ENCODE peak calls at places on chromosome 4, in six cellular contexts. Y is stimulated activated CD4-positive, alpha-beta T cell treated with anti-CD3 and anti-CD28 coated beads, Interleukin-2, amount 100 ng/mL, for 24 hours; H is uterus; B is T-helper 2 cell; E is activated T-helper 1 cell treated with anti-CD3 and anti-CD28 coated beads, Interleukin-2, amount 50 U/mL, for 16 hours; V is AG09319. L is an unnamed sample.

GRCh38 chr4:168630445-168631187 is 133.8 kb downstream of the PALLD start:
- DNase-seq in E (no peak), B (no peak), Y (no peak), V (no peak), H (no peak), L (no peak)

GRCh38 chr4:5611656-5612187 is 96.6 kb downstream of the EVC2 start:
- DNase-seq in H (no peak), Y (no peak), B (no peak), V (no peak), E (no peak), L (no peak)

GRCh38 chr4:139532951-139533350 is 23.1 kb downstream of the SETD7 start:
- DNase-seq in B (no peak), E (no peak), V (no peak), Y (no peak), H (no peak), L (no peak)

GRCh38 chr4:140158234-140159030 is 4.4 kb upstream of the MAML3 start:
- DNase-seq in Y (no peak), H (no peak), E (no peak), V (no peak), B (no peak), L (no peak)

GRCh38 chr4:680565-680930 is 6.2 kb downstream of the MYL5 start:
- DNase-seq in E (no peak), H (no peak), V (no peak), B (no peak), Y (no peak), L (no peak)

GRCh38 chr4:76470064-76470463 is 35.0 kb downstream of the SHROOM3 start:
- DNase-seq in E (no peak), Y (no peak), H (no peak), B (no peak), V (no peak), L (no peak)

GRCh38 chr4:54566608-54567007 is 91.1 kb upstream of the KIT start:
- DNase-seq in E (no peak), V (no peak), Y (no peak), B (no peak), H (no peak), L (no peak)

GRCh38 chr4:3252831-3253641 is 4.1 kb downstream of the MSANTD1 start:
- DNase-seq in V (no peak), B (no peak), E (no peak), Y (no peak), H (no peak), L (no peak)

GRCh38 chr4:13527192-13527982 is 16.9 kb downstream of the NKX3-2 start:
- DNase-seq in V (no peak), H (no peak), E (no peak), B (no peak), Y (no peak), L (no peak)

GRCh38 chr4:156396534-156396933 is 442.9 kb upstream of the CTSO start:
- DNase-seq in H (no peak), B (no peak), V (no peak), E (no peak), Y (no peak), L (no peak)

GRCh38 chr4:19961092-19961491 is 290.6 kb upstream of the SLIT2 start:
- DNase-seq in H (no peak), B (no peak), Y (no peak), E (no peak), V (peak), L (no peak)

GRCh38 chr4:76830612-76831474 is 67.1 kb downstream of the SOWAHB start:
- DNase-seq in V (peak), B (no peak), H (peak), Y (no peak), E (no peak), L (no peak)

GRCh38 chr4:65437102-65437501 is 233.2 kb downstream of the EPHA5 start:
- DNase-seq in Y (no peak), V (no peak), E (no peak), B (no peak), H (no peak), L (no peak)

GRCh38 chr4:168667936-168668335 is 171.1 kb downstream of the PALLD start:
- DNase-seq in V (no peak), E (no peak), Y (no peak), H (no peak), B (no peak), L (no peak)

GRCh38 chr4:99341426-99341825 is 11.1 kb downstream of the ADH1C start:
- DNase-seq in H (no peak), V (no peak), Y (no peak), B (no peak), E (no peak), L (no peak)

GRCh38 chr4:163165217-163166017 is 1.3 kb downstream of the NAF1 start:
- DNase-seq in B (no peak), H (no peak), E (no peak), Y (no peak), V (no peak), L (no peak)

GRCh38 chr4:175806741-175807140 is 5.3 kb downstream of the GPM6A start:
- DNase-seq in H (no peak), B (no peak), Y (no peak), E (no peak), V (no peak), L (no peak)

GRCh38 chr4:176791591-176792347 is 953 bp downstream of the VEGFC start:
- DNase-seq in V (no peak), H (peak), B (no peak), Y (no peak), E (no peak), L (no peak)

GRCh38 chr4:7630559-7631287 is 196.0 kb upstream of the PSAPL1 start:
- DNase-seq in B (no peak), Y (no peak), V (peak), E (no peak), H (peak), L (no peak)

GRCh38 chr4:11073621-11074051 is 355.1 kb downstream of the HS3ST1 start:
- DNase-seq in V (no peak), H (no peak), Y (no peak), E (no peak), B (no peak), L (no peak)

GRCh38 chr4:115424852-115425251 is 311.4 kb upstream of the NDST4 start:
- DNase-seq in E (no peak), Y (no peak), H (no peak), B (no peak), V (no peak), L (no peak)

GRCh38 chr4:101211146-101211553 is 136.2 kb downstream of the PPP3CA start:
- DNase-seq in E (no peak), H (no peak), B (no peak), V (no peak), Y (no peak), L (no peak)

GRCh38 chr4:137213372-137214173 is 318.7 kb downstream of the PCDH18 start:
- DNase-seq in V (no peak), Y (no peak), B (no peak), H (no peak), E (no peak), L (no peak)

GRCh38 chr4:105050896-105051295 is 95.8 kb upstream of the TET2 start:
- DNase-seq in B (no peak), Y (no peak), E (no peak), H (no peak), V (no peak), L (no peak)

GRCh38 chr4:189278559-189279165 is 662.0 kb upstream of the FRG1 start:
- DNase-seq in H (no peak), E (no peak), B (no peak), V (no peak), Y (no peak), L (no peak)

GRCh38 chr4:147136783-147137182 is 191.1 kb upstream of the TTC29 start:
- DNase-seq in V (no peak), H (no peak), E (no peak), B (no peak), Y (no peak), L (no peak)

GRCh38 chr4:94947681-94948108 is 189.9 kb downstream of the BMPR1B start:
- DNase-seq in Y (no peak), V (no peak), H (no peak), B (no peak), E (no peak), L (no peak)

GRCh38 chr4:159434496-159435241 is 331.8 kb downstream of the RAPGEF2 start:
- DNase-seq in H (no peak), V (no peak), E (no peak), B (no peak), Y (no peak), L (no peak)

GRCh38 chr4:8526363-8526855 is 53.8 kb upstream of the GPR78 start:
- DNase-seq in V (no peak), E (no peak), B (no peak), H (no peak), Y (no peak), L (no peak)

GRCh38 chr4:6416518-6417286 is 55.7 kb downstream of the PPP2R2C start:
- DNase-seq in V (no peak), E (no peak), B (no peak), H (no peak), Y (no peak), L (no peak)

GRCh38 chr4:154164931-154165839 is 326.4 kb downstream of the DCHS2 start:
- DNase-seq in H (peak), B (no peak), Y (peak), V (peak), E (no peak), L (no peak)

GRCh38 chr4:67152976-67153375 is 392.3 kb downstream of the CENPC start:
- DNase-seq in E (no peak), Y (no peak), V (no peak), H (no peak), B (no peak), L (no peak)

GRCh38 chr4:158782539-158783360 is 13.9 kb downstream of the FNIP2 start:
- DNase-seq in Y (no peak), E (no peak), H (no peak), V (no peak), B (no peak), L (no peak)

GRCh38 chr4:8291036-8291682 is 21.6 kb downstream of the HTRA3 start:
- DNase-seq in V (no peak), E (no peak), H (peak), Y (no peak), B (no peak), L (no peak)

GRCh38 chr4:73868206-73869129 is 725 bp upstream of the CXCL1 start:
- DNase-seq in H (no peak), V (no peak), E (no peak), B (no peak), Y (no peak), L (no peak)

GRCh38 chr4:22492987-22493386 is 22.9 kb downstream of the ADGRA3 start:
- DNase-seq in Y (no peak), H (no peak), E (no peak), B (no peak), V (no peak), L (no peak)

GRCh38 chr4:19945979-19946380 is 305.7 kb upstream of the SLIT2 start:
- DNase-seq in B (no peak), E (no peak), H (no peak), V (peak), Y (no peak), L (no peak)

L was measured in T-helper 9 cell.